ENCODE peak calls at places on chromosome 1, in seven cellular contexts. One of them, this sample, is unnamed.
A peak's percentile ranks its signal among the peaks of the same experiment; 100 is the strongest.

GRCh38 chr1:222912730-222913129 is 97.9 kb downstream of the DISP1 start:
- DNase-seq in activated T-cell treated with anti-CD3 and anti-CD28 coated beads for 24 hours: no peak
- DNase-seq in GM23248: peak; percentile 51
- DNase-seq in fibroblast of the aortic adventitia: peak; percentile 69
- DNase-seq in adrenal gland: no peak
- DNase-seq in kidney glomerular epithelial cell: no peak
- DNase-seq in stomach: no peak
- DNase-seq in this sample: peak; percentile 46

GRCh38 chr1:113871597-113872113 is at the start of gene PTPN22:
- DNase-seq in kidney glomerular epithelial cell: peak; percentile 29
- DNase-seq in stomach: peak; percentile 50
- DNase-seq in fibroblast of the aortic adventitia: peak; percentile 50
- DNase-seq in adrenal gland: peak; percentile 21
- DNase-seq in GM23248: peak; percentile 91
- DNase-seq in activated T-cell treated with anti-CD3 and anti-CD28 coated beads for 24 hours: peak; percentile 69
- DNase-seq in this sample: peak; percentile 48

GRCh38 chr1:26237230-26237966 is 3.4 kb downstream of the CEP85 start:
- DNase-seq in activated T-cell treated with anti-CD3 and anti-CD28 coated beads for 24 hours: no peak
- DNase-seq in fibroblast of the aortic adventitia: peak; percentile 50
- DNase-seq in GM23248: peak; percentile 26
- DNase-seq in adrenal gland: no peak
- DNase-seq in stomach: no peak
- DNase-seq in kidney glomerular epithelial cell: no peak
- DNase-seq in this sample: peak; percentile 46

GRCh38 chr1:28322209-28322608 is 6.6 kb upstream of the MED18 start:
- DNase-seq in adrenal gland: no peak
- DNase-seq in activated T-cell treated with anti-CD3 and anti-CD28 coated beads for 24 hours: no peak
- DNase-seq in kidney glomerular epithelial cell: peak; percentile 97
- DNase-seq in GM23248: no peak
- DNase-seq in fibroblast of the aortic adventitia: no peak
- DNase-seq in stomach: no peak
- DNase-seq in this sample: no peak

GRCh38 chr1:72037745-72038343 is 244.5 kb downstream of the NEGR1 start:
- DNase-seq in kidney glomerular epithelial cell: peak; percentile 26
- DNase-seq in GM23248: peak; percentile 59
- DNase-seq in adrenal gland: peak; percentile 20
- DNase-seq in fibroblast of the aortic adventitia: peak; percentile 72
- DNase-seq in stomach: peak; percentile 47
- DNase-seq in activated T-cell treated with anti-CD3 and anti-CD28 coated beads for 24 hours: no peak
- DNase-seq in this sample: peak; percentile 79

GRCh38 chr1:22582670-22583635 is 19.7 kb downstream of the EPHA8 start:
- DNase-seq in kidney glomerular epithelial cell: no peak
- DNase-seq in fibroblast of the aortic adventitia: no peak
- DNase-seq in adrenal gland: peak; percentile 22
- DNase-seq in activated T-cell treated with anti-CD3 and anti-CD28 coated beads for 24 hours: no peak
- DNase-seq in stomach: no peak
- DNase-seq in GM23248: no peak
- DNase-seq in this sample: no peak

GRCh38 chr1:177779325-177779965 is 190.4 kb downstream of the SEC16B start:
- DNase-seq in fibroblast of the aortic adventitia: no peak
- DNase-seq in activated T-cell treated with anti-CD3 and anti-CD28 coated beads for 24 hours: no peak
- DNase-seq in GM23248: no peak
- DNase-seq in kidney glomerular epithelial cell: no peak
- DNase-seq in stomach: no peak
- DNase-seq in adrenal gland: no peak
- DNase-seq in this sample: no peak

GRCh38 chr1:230248876-230249275 is 177.3 kb downstream of the PGBD5 start:
- DNase-seq in fibroblast of the aortic adventitia: peak; percentile 58
- DNase-seq in stomach: no peak
- DNase-seq in GM23248: peak; percentile 58
- DNase-seq in activated T-cell treated with anti-CD3 and anti-CD28 coated beads for 24 hours: no peak
- DNase-seq in adrenal gland: no peak
- DNase-seq in kidney glomerular epithelial cell: no peak
- DNase-seq in this sample: peak; percentile 42

GRCh38 chr1:9859252-9860014 is 35.7 kb upstream of the CLSTN1 start:
- DNase-seq in kidney glomerular epithelial cell: no peak
- DNase-seq in fibroblast of the aortic adventitia: peak; percentile 38
- DNase-seq in stomach: no peak
- DNase-seq in adrenal gland: peak; percentile 40
- DNase-seq in activated T-cell treated with anti-CD3 and anti-CD28 coated beads for 24 hours: no peak
- DNase-seq in GM23248: peak; percentile 24
- DNase-seq in this sample: peak; percentile 20